ENCODE peak calls at places on chromosomes 6 and 20, in five cellular contexts. One of them, this sample, is unnamed.

GRCh38 chr6:20092071-20092566 is 120.2 kb downstream of the MBOAT1 start:
- DNase-seq in iris pigment epithelial cell: peak; percentile 55
- DNase-seq in activated CD4-positive, alpha-beta T cell treated with anti-CD3 and anti-CD28 coated beads, Interleukin-2, amount 10 ng/mL, durations not matched to agents 7 days and 5 days: peak; percentile 22
- DNase-seq in RWPE1: peak; percentile 19
- DNase-seq in fibroblast of lung: peak; percentile 69
- DNase-seq in this sample: no peak

GRCh38 chr6:129863664-129864063 is 2.5 kb upstream of the TMEM244 start:
- DNase-seq in RWPE1: peak; percentile 43
- DNase-seq in activated CD4-positive, alpha-beta T cell treated with anti-CD3 and anti-CD28 coated beads, Interleukin-2, amount 10 ng/mL, durations not matched to agents 7 days and 5 days: no peak
- DNase-seq in iris pigment epithelial cell: peak; percentile 82
- DNase-seq in fibroblast of lung: peak; percentile 43
- DNase-seq in this sample: peak; percentile 80

GRCh38 chr6:113317870-113318269 is 539.3 kb upstream of the MARCKS start:
- DNase-seq in fibroblast of lung: no peak
- DNase-seq in iris pigment epithelial cell: no peak
- DNase-seq in RWPE1: no peak
- DNase-seq in activated CD4-positive, alpha-beta T cell treated with anti-CD3 and anti-CD28 coated beads, Interleukin-2, amount 10 ng/mL, durations not matched to agents 7 days and 5 days: no peak
- DNase-seq in this sample: no peak

GRCh38 chr6:107491791-107492674 is 2.1 kb downstream of the SOBP start:
- DNase-seq in activated CD4-positive, alpha-beta T cell treated with anti-CD3 and anti-CD28 coated beads, Interleukin-2, amount 10 ng/mL, durations not matched to agents 7 days and 5 days: no peak
- DNase-seq in fibroblast of lung: peak; percentile 78
- DNase-seq in iris pigment epithelial cell: peak; percentile 63
- DNase-seq in RWPE1: no peak
- DNase-seq in this sample: no peak

GRCh38 chr6:31575335-31575901 is at the start of gene TNF:
- DNase-seq in iris pigment epithelial cell: no peak
- DNase-seq in RWPE1: no peak
- DNase-seq in fibroblast of lung: no peak
- DNase-seq in activated CD4-positive, alpha-beta T cell treated with anti-CD3 and anti-CD28 coated beads, Interleukin-2, amount 10 ng/mL, durations not matched to agents 7 days and 5 days: peak; percentile 82
- DNase-seq in this sample: no peak

GRCh38 chr20:18263723-18264122 is 24.6 kb upstream of the ZNF133 start:
- DNase-seq in activated CD4-positive, alpha-beta T cell treated with anti-CD3 and anti-CD28 coated beads, Interleukin-2, amount 10 ng/mL, durations not matched to agents 7 days and 5 days: no peak
- DNase-seq in iris pigment epithelial cell: no peak
- DNase-seq in RWPE1: no peak
- DNase-seq in fibroblast of lung: no peak
- DNase-seq in this sample: peak; percentile 53

GRCh38 chr20:25188218-25188617 is 7.3 kb upstream of the ENTPD6 start:
- DNase-seq in RWPE1: no peak
- DNase-seq in iris pigment epithelial cell: no peak
- DNase-seq in fibroblast of lung: no peak
- DNase-seq in activated CD4-positive, alpha-beta T cell treated with anti-CD3 and anti-CD28 coated beads, Interleukin-2, amount 10 ng/mL, durations not matched to agents 7 days and 5 days: no peak
- DNase-seq in this sample: no peak

GRCh38 chr6:108966236-108966635 is 118.0 kb downstream of the ARMC2 start:
- DNase-seq in activated CD4-positive, alpha-beta T cell treated with anti-CD3 and anti-CD28 coated beads, Interleukin-2, amount 10 ng/mL, durations not matched to agents 7 days and 5 days: no peak
- DNase-seq in fibroblast of lung: no peak
- DNase-seq in RWPE1: no peak
- DNase-seq in iris pigment epithelial cell: no peak
- DNase-seq in this sample: no peak

GRCh38 chr6:148935705-148936306 is 189.0 kb downstream of the UST start:
- DNase-seq in activated CD4-positive, alpha-beta T cell treated with anti-CD3 and anti-CD28 coated beads, Interleukin-2, amount 10 ng/mL, durations not matched to agents 7 days and 5 days: no peak
- DNase-seq in RWPE1: peak; percentile 64
- DNase-seq in iris pigment epithelial cell: peak; percentile 55
- DNase-seq in fibroblast of lung: peak; percentile 41
- DNase-seq in this sample: peak; percentile 41

GRCh38 chr6:39225946-39226437 is 3.3 kb downstream of the KCNK5 start:
- DNase-seq in activated CD4-positive, alpha-beta T cell treated with anti-CD3 and anti-CD28 coated beads, Interleukin-2, amount 10 ng/mL, durations not matched to agents 7 days and 5 days: peak; percentile 65
- DNase-seq in fibroblast of lung: no peak
- DNase-seq in iris pigment epithelial cell: no peak
- DNase-seq in RWPE1: no peak
- DNase-seq in this sample: no peak

GRCh38 chr20:37972256-37973058 is 60.8 kb downstream of the TTI1 start:
- DNase-seq in iris pigment epithelial cell: no peak
- DNase-seq in fibroblast of lung: no peak
- DNase-seq in activated CD4-positive, alpha-beta T cell treated with anti-CD3 and anti-CD28 coated beads, Interleukin-2, amount 10 ng/mL, durations not matched to agents 7 days and 5 days: no peak
- DNase-seq in RWPE1: no peak
- DNase-seq in this sample: no peak

GRCh38 chr20:4809707-4810106 is 88.0 kb downstream of the PRND start:
- DNase-seq in RWPE1: no peak
- DNase-seq in fibroblast of lung: no peak
- DNase-seq in activated CD4-positive, alpha-beta T cell treated with anti-CD3 and anti-CD28 coated beads, Interleukin-2, amount 10 ng/mL, durations not matched to agents 7 days and 5 days: no peak
- DNase-seq in iris pigment epithelial cell: no peak
- DNase-seq in this sample: no peak

GRCh38 chr6:46967950-46968349 is 46.2 kb upstream of the ADGRF5 start:
- DNase-seq in fibroblast of lung: no peak
- DNase-seq in activated CD4-positive, alpha-beta T cell treated with anti-CD3 and anti-CD28 coated beads, Interleukin-2, amount 10 ng/mL, durations not matched to agents 7 days and 5 days: no peak
- DNase-seq in iris pigment epithelial cell: no peak
- DNase-seq in RWPE1: no peak
- DNase-seq in this sample: no peak

GRCh38 chr20:63856111-63856511 is 5.2 kb upstream of the ABHD16B start:
- DNase-seq in iris pigment epithelial cell: no peak
- DNase-seq in activated CD4-positive, alpha-beta T cell treated with anti-CD3 and anti-CD28 coated beads, Interleukin-2, amount 10 ng/mL, durations not matched to agents 7 days and 5 days: no peak
- DNase-seq in fibroblast of lung: no peak
- DNase-seq in RWPE1: no peak
- DNase-seq in this sample: no peak

GRCh38 chr6:79494841-79495240 is 42.4 kb downstream of the LCA5 start:
- DNase-seq in RWPE1: no peak
- DNase-seq in iris pigment epithelial cell: no peak
- DNase-seq in fibroblast of lung: no peak
- DNase-seq in activated CD4-positive, alpha-beta T cell treated with anti-CD3 and anti-CD28 coated beads, Interleukin-2, amount 10 ng/mL, durations not matched to agents 7 days and 5 days: no peak
- DNase-seq in this sample: no peak

This sample was measured in epithelial cell of prostate.